ENCODE peak calls at places on chromosomes 2 and 18, in seven cellular contexts. One of them, this sample, is unnamed. For H3K4me1, the result is how much of the 10 kb centered on the place peaks cover.

GRCh38 chr2:205276071-205276777 is 406.1 kb upstream of the NRP2 start:
- DNase-seq in mucosa of descending colon: no peak
- DNase-seq in Panc1: no peak
- DNase-seq in hepatocyte: no peak
- DNase-seq in CD8-positive, alpha-beta T cell: no peak
- DNase-seq in mammary epithelial cell: no peak
- DNase-seq in lower lobe of right lung: no peak
- DNase-seq in this sample: no peak

GRCh38 chr2:84539729-84540128 is 23.4 kb downstream of the DNAH6 start:
- DNase-seq in mucosa of descending colon: no peak
- DNase-seq in Panc1: no peak
- DNase-seq in hepatocyte: no peak
- DNase-seq in CD8-positive, alpha-beta T cell: no peak
- DNase-seq in mammary epithelial cell: no peak
- DNase-seq in lower lobe of right lung: no peak
- DNase-seq in this sample: no peak

GRCh38 chr18:45063246-45064038 is 382.8 kb downstream of the SETBP1 start:
- DNase-seq in mucosa of descending colon: no peak
- DNase-seq in Panc1: no peak
- DNase-seq in hepatocyte: no peak
- DNase-seq in CD8-positive, alpha-beta T cell: no peak
- DNase-seq in mammary epithelial cell: no peak
- DNase-seq in lower lobe of right lung: no peak
- DNase-seq in this sample: no peak

GRCh38 chr18:62329676-62330454 is 4.8 kb downstream of the TNFRSF11A start:
- DNase-seq in mucosa of descending colon: peak
- DNase-seq in Panc1: peak
- DNase-seq in hepatocyte: peak
- DNase-seq in CD8-positive, alpha-beta T cell: no peak
- DNase-seq in mammary epithelial cell: no peak
- DNase-seq in lower lobe of right lung: no peak
- DNase-seq in this sample: no peak

GRCh38 chr2:40668435-40668834 is 216.5 kb upstream of the SLC8A1 start:
- DNase-seq in mucosa of descending colon: no peak
- DNase-seq in Panc1: no peak
- DNase-seq in hepatocyte: no peak
- DNase-seq in CD8-positive, alpha-beta T cell: no peak
- DNase-seq in mammary epithelial cell: no peak
- DNase-seq in lower lobe of right lung: no peak
- DNase-seq in this sample: no peak

GRCh38 chr2:164789986-164790385 is 51.6 kb downstream of the COBLL1 start:
- DNase-seq in mucosa of descending colon: no peak
- DNase-seq in Panc1: no peak
- DNase-seq in hepatocyte: no peak
- DNase-seq in CD8-positive, alpha-beta T cell: no peak
- DNase-seq in mammary epithelial cell: no peak
- DNase-seq in lower lobe of right lung: no peak
- DNase-seq in this sample: no peak

GRCh38 chr2:19355931-19356544 is 2.4 kb downstream of the OSR1 start:
- DNase-seq in mucosa of descending colon: no peak
- DNase-seq in Panc1: no peak
- DNase-seq in hepatocyte: no peak
- DNase-seq in CD8-positive, alpha-beta T cell: no peak
- DNase-seq in mammary epithelial cell: peak
- DNase-seq in lower lobe of right lung: no peak
- DNase-seq in this sample: no peak

GRCh38 chr2:201936817-201937216 is 96.8 kb upstream of the FZD7 start:
- DNase-seq in mucosa of descending colon: peak
- DNase-seq in Panc1: no peak
- DNase-seq in hepatocyte: peak
- DNase-seq in CD8-positive, alpha-beta T cell: no peak
- DNase-seq in mammary epithelial cell: no peak
- DNase-seq in lower lobe of right lung: no peak
- DNase-seq in this sample: no peak

GRCh38 chr18:297936-298335 is 30.1 kb upstream of the THOC1 start:
- DNase-seq in mucosa of descending colon: no peak
- DNase-seq in Panc1: no peak
- DNase-seq in hepatocyte: no peak
- DNase-seq in CD8-positive, alpha-beta T cell: no peak
- DNase-seq in mammary epithelial cell: no peak
- DNase-seq in lower lobe of right lung: no peak
- DNase-seq in this sample: no peak

GRCh38 chr18:293557-293956 is 25.7 kb upstream of the THOC1 start:
- DNase-seq in mucosa of descending colon: no peak
- DNase-seq in Panc1: no peak
- DNase-seq in hepatocyte: no peak
- DNase-seq in CD8-positive, alpha-beta T cell: no peak
- DNase-seq in mammary epithelial cell: no peak
- DNase-seq in lower lobe of right lung: no peak
- DNase-seq in this sample: no peak

GRCh38 chr18:286515-287310 is 18.9 kb upstream of the THOC1 start:
- DNase-seq in mucosa of descending colon: no peak
- DNase-seq in Panc1: no peak
- DNase-seq in hepatocyte: peak
- DNase-seq in CD8-positive, alpha-beta T cell: no peak
- DNase-seq in mammary epithelial cell: no peak
- DNase-seq in lower lobe of right lung: no peak
- DNase-seq in this sample: no peak

GRCh38 chr18:295756-296155 is 27.9 kb upstream of the THOC1 start:
- DNase-seq in mucosa of descending colon: no peak
- DNase-seq in Panc1: no peak
- DNase-seq in hepatocyte: no peak
- DNase-seq in CD8-positive, alpha-beta T cell: no peak
- DNase-seq in mammary epithelial cell: no peak
- DNase-seq in lower lobe of right lung: no peak
- DNase-seq in this sample: no peak

GRCh38 chr18:292271-292670 is 24.4 kb upstream of the THOC1 start:
- DNase-seq in mucosa of descending colon: no peak
- DNase-seq in Panc1: no peak
- DNase-seq in hepatocyte: no peak
- DNase-seq in CD8-positive, alpha-beta T cell: no peak
- DNase-seq in mammary epithelial cell: no peak
- DNase-seq in lower lobe of right lung: no peak
- DNase-seq in this sample: no peak
- TF ChIP-seq CTCF in mucosa of descending colon: no peak
- TF ChIP-seq CTCF in Panc1: peak
- TF ChIP-seq CTCF in hepatocyte: no peak
- TF ChIP-seq CTCF in CD8-positive, alpha-beta T cell: no peak
- TF ChIP-seq CTCF in mammary epithelial cell: no peak
- TF ChIP-seq CTCF in lower lobe of right lung: no peak
- TF ChIP-seq CTCF in this sample: no peak

DNA sequence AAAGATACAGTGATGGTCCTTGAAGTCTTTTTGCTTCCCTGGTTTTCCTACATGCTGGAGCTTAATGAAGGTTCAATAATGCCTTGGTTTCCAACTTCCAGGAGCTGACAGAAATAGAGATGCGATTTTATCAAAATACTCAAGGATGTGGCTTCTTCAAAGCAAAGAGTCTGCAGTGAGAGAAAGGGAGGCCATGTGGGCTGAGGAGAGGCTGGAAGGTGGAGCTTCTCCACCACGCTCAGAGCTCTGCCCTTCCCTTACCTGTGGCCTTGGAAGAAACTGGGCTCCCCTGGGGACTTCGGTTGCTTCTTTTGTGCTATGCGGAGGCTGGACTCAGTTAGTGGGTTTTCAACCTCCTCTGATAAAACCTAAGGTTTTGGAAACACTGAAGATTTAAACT is 175.0 kb upstream of the APCDD1 start:
- DNase-seq in mucosa of descending colon: no peak
- DNase-seq in Panc1: no peak
- DNase-seq in hepatocyte: no peak
- DNase-seq in CD8-positive, alpha-beta T cell: no peak
- DNase-seq in mammary epithelial cell: no peak
- DNase-seq in lower lobe of right lung: no peak
- DNase-seq in this sample: no peak
- H3K4me1 ChIP-seq in mucosa of descending colon: under half
- H3K4me1 ChIP-seq in Panc1: under half
- H3K4me1 ChIP-seq in hepatocyte: under half
- H3K4me1 ChIP-seq in CD8-positive, alpha-beta T cell: under half
- H3K4me1 ChIP-seq in mammary epithelial cell: under half
- H3K4me1 ChIP-seq in lower lobe of right lung: under half
- H3K4me1 ChIP-seq in this sample: under half

GRCh38 chr2:57848723-57849122 is 197.9 kb upstream of the VRK2 start:
- DNase-seq in mucosa of descending colon: no peak
- DNase-seq in Panc1: no peak
- DNase-seq in hepatocyte: no peak
- DNase-seq in CD8-positive, alpha-beta T cell: no peak
- DNase-seq in mammary epithelial cell: no peak
- DNase-seq in lower lobe of right lung: peak
- DNase-seq in this sample: peak
- TF ChIP-seq CTCF in mucosa of descending colon: no peak
- TF ChIP-seq CTCF in Panc1: no peak
- TF ChIP-seq CTCF in hepatocyte: no peak
- TF ChIP-seq CTCF in CD8-positive, alpha-beta T cell: no peak
- TF ChIP-seq CTCF in mammary epithelial cell: no peak
- TF ChIP-seq CTCF in lower lobe of right lung: no peak
- TF ChIP-seq CTCF in this sample: no peak

GRCh38 chr2:16661536-16661935 is 4.1 kb downstream of the CYRIA start:
- DNase-seq in mucosa of descending colon: no peak
- DNase-seq in Panc1: no peak
- DNase-seq in hepatocyte: no peak
- DNase-seq in CD8-positive, alpha-beta T cell: no peak
- DNase-seq in mammary epithelial cell: no peak
- DNase-seq in lower lobe of right lung: no peak
- DNase-seq in this sample: no peak

GRCh38 chr2:16661936-16662335 is 3.7 kb downstream of the CYRIA start:
- DNase-seq in mucosa of descending colon: no peak
- DNase-seq in Panc1: no peak
- DNase-seq in hepatocyte: no peak
- DNase-seq in CD8-positive, alpha-beta T cell: no peak
- DNase-seq in mammary epithelial cell: no peak
- DNase-seq in lower lobe of right lung: no peak
- DNase-seq in this sample: no peak

GRCh38 chr2:16658082-16658481 is 7.6 kb downstream of the CYRIA start:
- DNase-seq in mucosa of descending colon: no peak
- DNase-seq in Panc1: no peak
- DNase-seq in hepatocyte: no peak
- DNase-seq in CD8-positive, alpha-beta T cell: no peak
- DNase-seq in mammary epithelial cell: no peak
- DNase-seq in lower lobe of right lung: no peak
- DNase-seq in this sample: no peak

GRCh38 chr2:16662440-16662839 is 3.2 kb downstream of the CYRIA start:
- DNase-seq in mucosa of descending colon: no peak
- DNase-seq in Panc1: no peak
- DNase-seq in hepatocyte: no peak
- DNase-seq in CD8-positive, alpha-beta T cell: no peak
- DNase-seq in mammary epithelial cell: peak
- DNase-seq in lower lobe of right lung: no peak
- DNase-seq in this sample: no peak

DNA sequence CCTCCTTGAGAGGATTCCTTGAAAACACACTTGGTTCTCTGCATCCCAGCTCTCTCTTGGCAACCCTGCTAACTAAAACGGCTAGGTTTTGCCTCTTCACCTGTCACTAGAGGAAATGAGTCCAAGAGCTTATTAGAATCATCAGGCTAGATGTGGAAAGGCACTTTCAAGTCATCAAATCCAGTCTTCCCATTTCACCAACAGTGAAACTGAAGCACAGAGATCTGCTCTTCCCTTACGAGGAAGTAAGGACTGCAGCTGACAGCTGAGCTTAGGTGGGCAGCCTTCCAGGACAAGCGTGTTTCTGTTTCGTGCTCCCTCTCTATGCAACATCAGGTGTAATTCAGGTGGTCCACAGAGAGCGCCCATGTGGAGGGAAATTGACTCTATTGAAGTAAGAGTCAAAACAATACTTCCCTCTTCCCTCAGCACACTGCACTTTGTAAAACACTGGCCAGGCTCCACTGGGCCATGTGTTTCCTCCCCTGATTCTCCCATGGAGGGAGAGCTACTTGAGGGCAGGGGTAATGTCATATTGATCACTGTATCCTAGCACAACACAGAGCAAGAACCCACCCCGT is 5.5 kb downstream of the CYRIA start:
- DNase-seq in mucosa of descending colon: no peak
- DNase-seq in Panc1: no peak
- DNase-seq in hepatocyte: no peak
- DNase-seq in CD8-positive, alpha-beta T cell: no peak
- DNase-seq in mammary epithelial cell: no peak
- DNase-seq in lower lobe of right lung: no peak
- DNase-seq in this sample: no peak
- H3K4me1 ChIP-seq in mucosa of descending colon: under half
- H3K4me1 ChIP-seq in Panc1: under half
- H3K4me1 ChIP-seq in hepatocyte: under half
- H3K4me1 ChIP-seq in CD8-positive, alpha-beta T cell: under half
- H3K4me1 ChIP-seq in mammary epithelial cell: under half
- H3K4me1 ChIP-seq in lower lobe of right lung: half or more
- H3K4me1 ChIP-seq in this sample: half or more

DNA sequence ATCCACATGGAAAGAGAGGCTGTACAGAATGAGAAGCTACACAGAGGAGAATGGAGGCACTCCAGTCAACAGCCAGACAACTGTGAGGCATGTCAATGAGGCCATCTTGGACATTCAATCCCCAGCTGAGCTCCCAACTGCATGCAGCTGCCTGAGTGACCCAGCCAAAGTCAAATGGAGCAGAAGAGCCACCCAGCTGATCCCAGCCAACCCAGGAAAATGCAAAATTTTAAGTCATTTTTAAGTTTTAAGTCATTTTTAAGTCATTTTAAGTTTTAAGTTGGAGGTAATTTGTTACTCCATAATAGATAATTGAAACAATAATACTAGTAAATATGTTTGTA is 63.6 kb downstream of the RBMS1 start:
- DNase-seq in mucosa of descending colon: no peak
- DNase-seq in Panc1: no peak
- DNase-seq in hepatocyte: no peak
- DNase-seq in CD8-positive, alpha-beta T cell: no peak
- DNase-seq in mammary epithelial cell: no peak
- DNase-seq in lower lobe of right lung: no peak
- DNase-seq in this sample: no peak
- TF ChIP-seq CTCF in mucosa of descending colon: no peak
- TF ChIP-seq CTCF in Panc1: no peak
- TF ChIP-seq CTCF in hepatocyte: no peak
- TF ChIP-seq CTCF in CD8-positive, alpha-beta T cell: no peak
- TF ChIP-seq CTCF in mammary epithelial cell: no peak
- TF ChIP-seq CTCF in lower lobe of right lung: no peak
- TF ChIP-seq CTCF in this sample: no peak

GRCh38 chr2:240438810-240439697 is 3.6 kb downstream of the GPC1 start:
- DNase-seq in mucosa of descending colon: no peak
- DNase-seq in Panc1: no peak
- DNase-seq in hepatocyte: no peak
- DNase-seq in CD8-positive, alpha-beta T cell: no peak
- DNase-seq in mammary epithelial cell: peak
- DNase-seq in lower lobe of right lung: peak
- DNase-seq in this sample: peak

GRCh38 chr2:240437861-240438809 is 2.7 kb downstream of the GPC1 start:
- DNase-seq in mucosa of descending colon: peak
- DNase-seq in Panc1: peak
- DNase-seq in hepatocyte: peak
- DNase-seq in CD8-positive, alpha-beta T cell: peak
- DNase-seq in mammary epithelial cell: peak
- DNase-seq in lower lobe of right lung: peak
- DNase-seq in this sample: peak

GRCh38 chr2:240440704-240441320 is 5.3 kb downstream of the GPC1 start:
- DNase-seq in mucosa of descending colon: no peak
- DNase-seq in Panc1: no peak
- DNase-seq in hepatocyte: no peak
- DNase-seq in CD8-positive, alpha-beta T cell: no peak
- DNase-seq in mammary epithelial cell: no peak
- DNase-seq in lower lobe of right lung: peak
- DNase-seq in this sample: no peak

GRCh38 chr2:240440251-240440650 is 4.8 kb downstream of the GPC1 start:
- DNase-seq in mucosa of descending colon: no peak
- DNase-seq in Panc1: no peak
- DNase-seq in hepatocyte: no peak
- DNase-seq in CD8-positive, alpha-beta T cell: no peak
- DNase-seq in mammary epithelial cell: no peak
- DNase-seq in lower lobe of right lung: no peak
- DNase-seq in this sample: no peak

GRCh38 chr2:240439698-240440151 is 4.3 kb downstream of the GPC1 start:
- DNase-seq in mucosa of descending colon: no peak
- DNase-seq in Panc1: no peak
- DNase-seq in hepatocyte: no peak
- DNase-seq in CD8-positive, alpha-beta T cell: no peak
- DNase-seq in mammary epithelial cell: no peak
- DNase-seq in lower lobe of right lung: peak
- DNase-seq in this sample: peak
- H3K4me1 ChIP-seq in mucosa of descending colon: under half
- H3K4me1 ChIP-seq in Panc1: under half
- H3K4me1 ChIP-seq in hepatocyte: under half
- H3K4me1 ChIP-seq in CD8-positive, alpha-beta T cell: under half
- H3K4me1 ChIP-seq in mammary epithelial cell: half or more
- H3K4me1 ChIP-seq in lower lobe of right lung: under half
- H3K4me1 ChIP-seq in this sample: under half